ENCODE peak calls at places on chromosomes 7 and 10, in four cellular contexts. K, V, M and O are unnamed samples.

GRCh38 chr7:15341811-15342210 is 220.0 kb downstream of the AGMO start:
- DNase-seq in K (no peak), V (no peak), M (no peak), O (no peak)

GRCh38 chr10:71854031-71854430 is 3.0 kb upstream of the PSAP start:
- DNase-seq in K (no peak), V (no peak), M (no peak), O (no peak)

GRCh38 chr10:34415039-34415438 is 400.1 kb downstream of the PARD3 start:
- DNase-seq in K (no peak), V (no peak), M (no peak), O (no peak)

GRCh38 chr7:84783161-84783803 is 403.6 kb downstream of the SEMA3D start:
- DNase-seq in K (no peak), V (no peak), M (no peak), O (no peak)

GRCh38 chr7:46478046-46478445 is 557.0 kb upstream of the IGFBP3 start:
- DNase-seq in K (no peak), V (no peak), M (no peak), O (no peak)

GRCh38 chr7:20114463-20114862 is 102.7 kb downstream of the MACC1 start:
- DNase-seq in K (no peak), V (no peak), M (peak; percentile 13), O (no peak)

GRCh38 chr7:116407165-116407564 is 92.4 kb upstream of the CAV2 start:
- DNase-seq in K (no peak), V (no peak), M (no peak), O (no peak)

GRCh38 chr7:158078161-158078910 is 509.3 kb downstream of the PTPRN2 start:
- DNase-seq in K (no peak), V (no peak), M (no peak), O (no peak)

GRCh38 chr7:117110480-117111315 is 157.4 kb downstream of the ST7 start:
- DNase-seq in K (peak; percentile 15), V (no peak), M (no peak), O (peak; percentile 67)

GRCh38 chr7:137519964-137520363 is 176.4 kb upstream of the PTN start:
- DNase-seq in K (no peak), V (no peak), M (no peak), O (no peak)

GRCh38 chr7:131538071-131538790 is 18.2 kb downstream of the PODXL start:
- DNase-seq in K (no peak), V (no peak), M (no peak), O (no peak)

GRCh38 chr7:131538791-131539179 is 17.6 kb downstream of the PODXL start:
- DNase-seq in K (no peak), V (no peak), M (no peak), O (no peak)

GRCh38 chr7:131533566-131534561 is 22.6 kb downstream of the PODXL start:
- DNase-seq in K (no peak), V (no peak), M (no peak), O (no peak)

GRCh38 chr7:131537581-131537980 is 18.8 kb downstream of the PODXL start:
- DNase-seq in K (no peak), V (no peak), M (no peak), O (no peak)

GRCh38 chr7:131536361-131536849 is 20.0 kb downstream of the PODXL start:
- DNase-seq in K (no peak), V (no peak), M (no peak), O (no peak)
- H3K36me3 ChIP-seq in K (no peaks in the 10 kb centered on the region), V (no peaks in the 10 kb centered on the region), M (no peaks in the 10 kb centered on the region), O (no peaks in the 10 kb centered on the region)

GRCh38 chr7:26006421-26006820 is 145.6 kb upstream of the NFE2L3 start:
- DNase-seq in K (no peak), V (no peak), M (no peak), O (no peak)
- H3K4me3 ChIP-seq in K (no peak overlapping the region), V (no peak overlapping the region), M (no peak overlapping the region), O (no peak overlapping the region)

GRCh38 chr7:41996381-41997035 is 240.5 kb downstream of the GLI3 start:
- DNase-seq in K (no peak), V (no peak), M (no peak), O (no peak)
- H3K36me3 ChIP-seq in K (no peaks in the 10 kb centered on the region), V (no peaks in the 10 kb centered on the region), M (no peaks in the 10 kb centered on the region), O (no peaks in the 10 kb centered on the region)

GRCh38 chr7:121369462-121369861 is 26.6 kb downstream of the FAM3C start:
- DNase-seq in K (no peak), V (no peak), M (no peak), O (no peak)
- H3K4me3 ChIP-seq in K (no peak overlapping the region), V (no peak overlapping the region), M (no peak overlapping the region), O (no peak overlapping the region)

DNA sequence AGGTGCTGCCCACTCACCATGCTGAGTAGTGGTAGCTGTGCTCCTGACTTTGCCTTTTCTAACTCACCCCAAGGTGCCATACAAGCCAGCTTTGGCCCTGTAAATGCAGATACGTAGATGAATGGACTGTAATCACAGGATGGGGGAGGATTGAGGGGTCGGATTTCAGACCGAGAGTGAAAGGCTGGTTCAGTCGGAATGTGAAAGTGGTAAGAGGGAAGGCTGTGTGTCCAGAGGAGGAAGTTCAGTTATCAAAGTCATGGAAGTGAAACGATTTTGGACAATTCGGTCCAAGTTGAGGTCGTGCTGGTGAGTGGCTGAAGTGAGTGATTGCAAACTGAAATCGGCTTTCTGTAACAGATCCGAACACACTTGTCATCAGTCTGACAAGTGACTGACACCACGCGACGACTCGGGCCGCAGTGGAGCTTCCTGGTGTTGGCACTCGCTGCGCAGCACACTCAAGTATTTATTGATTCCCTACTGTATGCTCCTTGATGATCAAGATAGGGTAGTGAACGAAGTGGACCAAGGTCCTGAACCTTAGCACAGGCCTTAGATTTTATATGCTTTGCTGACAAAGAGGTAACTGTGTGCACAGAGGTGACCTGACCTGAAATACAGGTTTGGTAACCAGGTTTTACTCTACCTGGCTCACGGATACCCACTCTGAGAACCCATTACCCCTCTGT is 10.5 kb downstream of the ZNF282 start:
- DNase-seq in K (no peak), V (no peak), M (no peak), O (no peak)
- H3K36me3 ChIP-seq in K (peaks cover 30% of the 10 kb centered on the region), V (no peaks in the 10 kb centered on the region), M (no peaks in the 10 kb centered on the region), O (peaks cover 36% of the 10 kb centered on the region)

GRCh38 chr7:131459256-131459655 is 97.2 kb downstream of the PODXL start:
- DNase-seq in K (no peak), V (no peak), M (no peak), O (no peak)

GRCh38 chr7:131454538-131454937 is 101.9 kb downstream of the PODXL start:
- DNase-seq in K (no peak), V (no peak), M (no peak), O (no peak)

GRCh38 chr7:131455546-131455945 is 100.9 kb downstream of the PODXL start:
- DNase-seq in K (no peak), V (no peak), M (no peak), O (no peak)
- H3K4me3 ChIP-seq in K (no peak overlapping the region), V (no peak overlapping the region), M (no peak overlapping the region), O (no peak overlapping the region)

GRCh38 chr10:124663228-124663627 is 81.0 kb downstream of the FAM53B start:
- DNase-seq in K (no peak), V (no peak), M (no peak), O (no peak)
- H3K36me3 ChIP-seq in K (no peaks in the 10 kb centered on the region), V (no peaks in the 10 kb centered on the region), M (no peaks in the 10 kb centered on the region), O (peaks cover 11% of the 10 kb centered on the region)

GRCh38 chr7:6615853-6616555 is 594 bp downstream of the ZNF853 start:
- DNase-seq in K (no peak), V (no peak), M (peak; percentile 47), O (no peak)
- H3K4me3 ChIP-seq in K (peak overlapping the region; percentile 62), V (peak overlapping the region; percentile 74), M (no peak overlapping the region), O (no peak overlapping the region)

DNA sequence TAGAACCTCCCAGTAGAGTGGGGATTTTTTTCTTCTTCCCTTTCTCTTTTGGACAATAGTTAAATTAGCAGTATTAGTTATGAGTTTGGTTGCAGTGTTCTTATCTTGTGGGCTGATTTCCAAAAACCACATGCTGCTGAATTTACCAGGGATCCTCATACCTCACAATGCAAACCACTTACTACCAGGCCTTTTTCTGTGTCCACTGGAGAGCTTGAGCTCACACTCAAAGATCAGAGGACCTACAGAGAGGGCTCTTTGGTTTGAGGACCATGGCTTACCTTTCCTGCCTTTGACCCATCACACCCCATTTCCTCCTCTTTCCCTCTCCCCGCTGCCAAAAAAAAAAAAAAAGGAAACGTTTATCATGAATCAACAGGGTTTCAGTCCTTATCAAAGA is 5.4 kb downstream of the OPN1SW start:
- DNase-seq in K (no peak), V (no peak), M (no peak), O (no peak)
- H3K36me3 ChIP-seq in K (peaks cover 45% of the 10 kb centered on the region), V (no peaks in the 10 kb centered on the region), M (no peaks in the 10 kb centered on the region), O (peaks cover 27% of the 10 kb centered on the region)

DNA sequence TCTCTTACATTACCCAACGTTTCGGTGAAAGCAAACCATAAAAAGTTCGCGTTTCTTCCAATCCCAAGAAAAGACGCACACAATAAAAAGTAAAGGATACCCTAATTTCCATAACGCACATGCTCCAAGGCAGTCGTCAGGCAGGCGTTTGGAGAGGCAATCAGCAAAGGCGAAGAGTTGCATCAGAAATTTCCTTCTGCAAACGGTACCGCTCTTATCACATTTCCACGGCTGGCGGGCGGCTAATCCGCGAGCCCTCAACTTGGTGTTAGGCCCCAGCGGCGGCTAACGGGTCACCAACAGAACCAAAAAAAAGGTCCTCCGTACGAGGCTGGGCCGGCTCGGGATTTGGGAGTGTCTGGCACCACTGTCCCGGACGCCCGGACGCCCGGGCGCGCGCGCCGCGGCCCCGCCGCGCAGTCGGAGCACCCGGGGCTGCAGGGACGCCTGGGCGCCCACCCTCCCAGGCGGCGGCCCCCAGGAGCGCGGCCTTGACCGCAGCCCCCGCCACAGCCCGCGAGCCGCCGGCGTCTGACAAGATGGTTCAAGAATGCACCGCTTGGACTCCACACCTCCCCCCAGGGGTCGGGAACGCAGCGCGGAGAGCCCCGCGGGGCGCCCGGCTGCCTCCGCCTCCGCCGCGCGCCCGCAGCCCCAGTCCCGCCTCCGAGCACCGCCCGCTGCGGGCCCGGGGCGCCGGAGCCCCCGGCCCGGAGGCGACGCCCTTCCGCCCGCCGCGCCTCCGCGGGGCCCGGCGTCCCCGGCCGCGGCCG is 9.8 kb upstream of the GRB10 start:
- DNase-seq in K (no peak), V (no peak), M (peak; percentile 41), O (no peak)
- H3K4me3 ChIP-seq in K (peak overlapping the region; percentile 22), V (peak overlapping the region; percentile 66), M (no peak overlapping the region), O (no peak overlapping the region)